ENCODE peak calls at places on chromosome 13, in eight cellular contexts. B is sciatic nerve; R is right lobe of liver; F is H7; P is nucleus accumbens; M is AG08396; H is activated naive CD8-positive, alpha-beta T cell treated with anti-CD3 and anti-CD28 coated beads for 36 hours; T is nephron progenitor cell. D is an unnamed sample.

GRCh38 chr13:31997641-31998040 is 33.9 kb upstream of the FRY start:
- DNase-seq in B (no peak), P (no peak), H (no peak), F (no peak), R (no peak), M (no peak), T (no peak), D (no peak)

GRCh38 chr13:51970251-51970793 is 40.9 kb downstream of the ATP7B start:
- DNase-seq in M (no peak), B (no peak), P (no peak), F (no peak), H (no peak), R (no peak), T (no peak), D (no peak)

GRCh38 chr13:77918391-77919261 is at the start of gene EDNRB:
- DNase-seq in B (peak), T (peak), F (peak), M (peak), P (peak), R (peak), H (peak), D (peak)

GRCh38 chr13:88097541-88097940 is 426.4 kb downstream of the SLITRK5 start:
- DNase-seq in M (no peak), P (no peak), F (no peak), B (no peak), T (no peak), H (no peak), R (no peak), D (no peak)

GRCh38 chr13:110418944-110419343 is 111.9 kb downstream of the COL4A2 start:
- DNase-seq in H (no peak), R (no peak), P (no peak), B (no peak), M (no peak), T (no peak), F (no peak), D (no peak)

GRCh38 chr13:36124236-36124822 is 6.9 kb downstream of the DCLK1 start:
- DNase-seq in P (no peak), T (no peak), R (no peak), F (no peak), B (peak), H (no peak), M (peak), D (no peak)

GRCh38 chr13:109088101-109088500 is 458.7 kb downstream of the MYO16 start:
- DNase-seq in T (no peak), F (no peak), P (no peak), B (no peak), M (no peak), H (no peak), R (no peak), D (peak)

GRCh38 chr13:50608357-50608756 is 235.1 kb downstream of the DLEU7 start:
- DNase-seq in T (no peak), F (no peak), B (no peak), M (no peak), R (no peak), H (no peak), P (no peak), D (no peak)

GRCh38 chr13:73782781-73783180 is 351.4 kb downstream of the KLF12 start:
- DNase-seq in F (no peak), B (no peak), P (no peak), M (no peak), R (no peak), H (no peak), T (no peak), D (no peak)

GRCh38 chr13:65971541-65971940 is 1258.6 kb downstream of the PCDH9 start:
- DNase-seq in M (no peak), H (no peak), P (peak), R (no peak), B (no peak), T (no peak), F (peak), D (no peak)

GRCh38 chr13:45255253-45255987 is 54.6 kb upstream of the KCTD4 start:
- DNase-seq in P (no peak), R (no peak), H (no peak), F (no peak), M (no peak), B (no peak), T (no peak), D (no peak)

GRCh38 chr13:31067416-31068118 is 94.1 kb downstream of the HSPH1 start:
- DNase-seq in F (no peak), R (no peak), B (no peak), M (peak), T (no peak), P (peak), H (no peak), D (peak)

GRCh38 chr13:71149498-71150363 is 717.3 kb downstream of the DACH1 start:
- DNase-seq in P (no peak), R (no peak), M (no peak), T (no peak), H (no peak), B (no peak), F (no peak), D (no peak)

GRCh38 chr13:21033224-21033855 is 28.0 kb downstream of the LATS2 start:
- DNase-seq in P (no peak), M (no peak), B (no peak), R (no peak), F (no peak), H (no peak), T (no peak), D (peak)

GRCh38 chr13:61592489-61592888 is 176.8 kb upstream of the PCDH20 start:
- DNase-seq in H (no peak), B (no peak), F (no peak), R (no peak), T (no peak), M (no peak), P (no peak), D (no peak)

GRCh38 chr13:48074006-48074405 is 20.9 kb downstream of the MED4 start:
- DNase-seq in T (no peak), B (no peak), P (no peak), H (no peak), F (no peak), M (no peak), R (no peak), D (no peak)

GRCh38 chr13:21011378-21011777 is 50.0 kb downstream of the LATS2 start:
- DNase-seq in F (no peak), T (no peak), R (no peak), P (no peak), H (no peak), B (no peak), M (no peak), D (no peak)

GRCh38 chr13:48500652-48501197 is 32.2 kb downstream of the RCBTB2 start:
- DNase-seq in M (peak), R (no peak), T (no peak), B (no peak), F (no peak), H (no peak), P (no peak), D (peak)

GRCh38 chr13:106561551-106562170 is 6.3 kb downstream of the ARGLU1 start:
- DNase-seq in B (no peak), M (no peak), H (peak), R (no peak), P (no peak), T (peak), F (no peak), D (no peak)

GRCh38 chr13:109782066-109782822 is 4.1 kb downstream of the IRS2 start:
- DNase-seq in H (no peak), F (peak), B (no peak), T (no peak), P (no peak), R (no peak), M (no peak), D (no peak)

GRCh38 chr13:99303863-99304521 is 3.2 kb downstream of the GPR183 start:
- DNase-seq in F (no peak), M (no peak), P (no peak), R (peak), H (peak), B (no peak), T (no peak), D (no peak)

GRCh38 chr13:101511766-101512165 is 59.3 kb downstream of the ITGBL1 start:
- DNase-seq in R (no peak), P (no peak), T (no peak), H (no peak), F (no peak), M (no peak), B (no peak), D (no peak)

GRCh38 chr13:95039415-95039814 is 261.8 kb downstream of the ABCC4 start:
- DNase-seq in F (no peak), H (no peak), R (no peak), T (no peak), M (no peak), P (no peak), B (no peak), D (peak)

GRCh38 chr13:90519157-90519556 is 828.3 kb upstream of the MIR17HG start:
- DNase-seq in B (no peak), P (no peak), M (no peak), F (no peak), H (no peak), R (no peak), T (no peak), D (no peak)

GRCh38 chr13:102642475-102642874 is 45.7 kb downstream of the TPP2 start:
- DNase-seq in T (no peak), R (peak), F (no peak), P (peak), M (no peak), B (no peak), H (no peak), D (no peak)

GRCh38 chr13:49020940-49021548 is 45.3 kb downstream of the FNDC3A start:
- DNase-seq in R (no peak), M (no peak), T (no peak), F (peak), P (no peak), B (no peak), H (no peak), D (peak)

GRCh38 chr13:110557610-110558305 is 3.8 kb downstream of the RAB20 start:
- DNase-seq in T (no peak), H (no peak), B (peak), F (no peak), P (no peak), R (no peak), M (no peak), D (no peak)

GRCh38 chr13:22517544-22517943 is 663.2 kb upstream of the SGCG start:
- DNase-seq in T (no peak), F (no peak), H (no peak), M (no peak), R (no peak), B (no peak), P (no peak), D (no peak)

GRCh38 chr13:33182729-33183128 is 102.8 kb downstream of the STARD13 start:
- DNase-seq in R (no peak), F (no peak), M (no peak), T (no peak), H (no peak), P (no peak), B (no peak), D (no peak)

GRCh38 chr13:30477346-30478235 is 11.9 kb upstream of the HMGB1 start:
- DNase-seq in M (no peak), R (no peak), H (no peak), P (no peak), B (no peak), F (peak), T (no peak), D (no peak)

GRCh38 chr13:27551563-27551962 is 68.8 kb downstream of the LNX2 start:
- DNase-seq in B (no peak), P (no peak), M (no peak), H (no peak), F (no peak), R (no peak), T (no peak), D (no peak)

GRCh38 chr13:108947551-108948030 is 318.2 kb downstream of the MYO16 start:
- DNase-seq in F (no peak), H (no peak), R (no peak), P (no peak), B (peak), T (no peak), M (peak), D (no peak)

D was measured in foreskin keratinocyte.